ENCODE peak calls at places on chromosomes 4 and X, in six cellular contexts. Q, L, Y, A, K and N are unnamed samples.

GRCh38 chr4:171378323-171378722 is 434.9 kb upstream of the GALNTL6 start:
- DNase-seq in Q (no peak), L (no peak), Y (no peak), A (no peak), K (no peak), N (peak)

GRCh38 chr4:75285837-75286236 is 228.4 kb downstream of the RCHY1 start:
- DNase-seq in Q (no peak), L (no peak), Y (no peak), A (no peak), K (no peak), N (no peak)

GRCh38 chrX:103531002-103531401 is 11.7 kb upstream of the RAB40A start:
- DNase-seq in Q (peak), L (no peak), Y (peak), A (peak), K (no peak), N (peak)

GRCh38 chr4:122458625-122459024 is 2.1 kb upstream of the IL2 start:
- DNase-seq in Q (no peak), L (no peak), Y (peak), A (peak), K (no peak), N (peak)

GRCh38 chr4:159016527-159017137 is 86.2 kb upstream of the RAPGEF2 start:
- DNase-seq in Q (no peak), L (no peak), Y (no peak), A (no peak), K (no peak), N (peak)

GRCh38 chr4:1870578-1871443 is at the start of gene NSD2:
- DNase-seq in Q (peak), L (peak), Y (peak), A (peak), K (peak), N (peak)

GRCh38 chr4:156346959-156347385 is 393.3 kb upstream of the CTSO start:
- DNase-seq in Q (no peak), L (no peak), Y (no peak), A (no peak), K (no peak), N (no peak)

GRCh38 chr4:73589261-73589847 is 30.9 kb downstream of the RASSF6 start:
- DNase-seq in Q (peak), L (no peak), Y (peak), A (peak), K (no peak), N (peak)

GRCh38 chr4:114782842-114783595 is 184.4 kb downstream of the UGT8 start:
- DNase-seq in Q (no peak), L (no peak), Y (no peak), A (no peak), K (no peak), N (no peak)

GRCh38 chr4:159487284-159487747 is 384.4 kb downstream of the RAPGEF2 start:
- DNase-seq in Q (peak), L (no peak), Y (peak), A (peak), K (no peak), N (peak)

GRCh38 chr4:139904406-139904805 is 238.8 kb downstream of the MGST2 start:
- DNase-seq in Q (no peak), L (no peak), Y (no peak), A (no peak), K (no peak), N (no peak)

DNA sequence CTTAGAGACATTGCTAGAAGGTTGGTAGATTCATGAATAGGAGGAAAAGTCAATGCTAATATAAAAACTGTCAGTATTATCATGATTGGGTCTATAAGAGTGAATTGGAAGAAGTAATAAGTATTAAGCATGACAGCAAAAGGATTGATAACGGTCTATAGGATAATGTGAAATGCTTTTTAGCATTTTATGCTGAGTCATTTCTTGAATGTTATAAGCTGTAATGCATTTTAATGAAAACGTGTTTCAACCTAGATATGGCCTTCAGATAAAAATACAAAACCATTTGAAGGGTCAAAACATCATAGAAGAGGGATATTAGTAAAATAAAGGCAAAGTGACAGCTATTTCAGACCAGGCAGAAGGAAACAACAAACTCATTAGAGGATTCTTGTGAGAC is 353.5 kb downstream of the SH2D1A start:
- DNase-seq in Q (no peak), L (no peak), Y (no peak), A (no peak), K (no peak), N (no peak)
- H3K4me3 ChIP-seq in Q (no peak), L (no peak), Y (no peak), A (no peak), K (no peak), N (no peak)

DNA sequence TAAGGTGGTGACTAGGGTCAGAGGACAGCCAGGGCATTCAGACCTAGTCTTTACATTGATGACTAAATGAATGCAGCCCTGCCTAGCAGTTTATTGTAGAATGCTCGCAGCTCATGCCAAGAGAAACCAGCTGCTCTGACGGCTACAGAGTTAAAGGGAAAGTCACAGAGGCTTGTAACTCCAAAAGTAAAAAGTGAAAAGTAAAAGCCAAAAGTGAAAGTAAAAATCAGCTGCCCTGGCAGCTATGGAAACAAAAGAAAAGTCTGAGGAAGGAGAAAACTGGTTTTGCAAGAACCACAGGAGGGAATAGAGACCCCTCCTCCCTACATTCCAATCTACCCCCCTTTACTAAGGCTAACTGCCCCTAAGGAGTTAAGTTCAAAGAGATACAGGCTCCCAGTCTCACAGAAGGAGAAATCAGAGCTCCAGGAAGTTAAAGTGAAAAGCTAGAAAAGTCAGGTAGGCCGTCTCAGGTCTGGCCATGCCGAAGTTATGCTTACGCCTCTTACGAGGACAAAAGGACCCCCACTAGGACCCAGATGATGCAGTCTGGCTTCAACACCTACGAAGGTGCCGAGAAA is 6.0 kb downstream of the GAGE10 start:
- DNase-seq in Q (no peak), L (no peak), Y (peak), A (peak), K (no peak), N (peak)
- H3K4me3 ChIP-seq in Q (peak), L (peak), Y (peak), A (peak), K (peak), N (peak)

GRCh38 chr4:127609484-127609883 is 23.3 kb upstream of the INTU start:
- DNase-seq in Q (no peak), L (no peak), Y (no peak), A (no peak), K (no peak), N (no peak)

GRCh38 chr4:127610488-127610887 is 22.3 kb upstream of the INTU start:
- DNase-seq in Q (no peak), L (no peak), Y (no peak), A (no peak), K (no peak), N (no peak)

GRCh38 chr4:127606823-127607222 is 25.9 kb upstream of the INTU start:
- DNase-seq in Q (no peak), L (no peak), Y (no peak), A (peak), K (no peak), N (peak)

GRCh38 chr4:127601029-127601428 is 31.7 kb upstream of the INTU start:
- DNase-seq in Q (no peak), L (no peak), Y (peak), A (peak), K (no peak), N (peak)

DNA sequence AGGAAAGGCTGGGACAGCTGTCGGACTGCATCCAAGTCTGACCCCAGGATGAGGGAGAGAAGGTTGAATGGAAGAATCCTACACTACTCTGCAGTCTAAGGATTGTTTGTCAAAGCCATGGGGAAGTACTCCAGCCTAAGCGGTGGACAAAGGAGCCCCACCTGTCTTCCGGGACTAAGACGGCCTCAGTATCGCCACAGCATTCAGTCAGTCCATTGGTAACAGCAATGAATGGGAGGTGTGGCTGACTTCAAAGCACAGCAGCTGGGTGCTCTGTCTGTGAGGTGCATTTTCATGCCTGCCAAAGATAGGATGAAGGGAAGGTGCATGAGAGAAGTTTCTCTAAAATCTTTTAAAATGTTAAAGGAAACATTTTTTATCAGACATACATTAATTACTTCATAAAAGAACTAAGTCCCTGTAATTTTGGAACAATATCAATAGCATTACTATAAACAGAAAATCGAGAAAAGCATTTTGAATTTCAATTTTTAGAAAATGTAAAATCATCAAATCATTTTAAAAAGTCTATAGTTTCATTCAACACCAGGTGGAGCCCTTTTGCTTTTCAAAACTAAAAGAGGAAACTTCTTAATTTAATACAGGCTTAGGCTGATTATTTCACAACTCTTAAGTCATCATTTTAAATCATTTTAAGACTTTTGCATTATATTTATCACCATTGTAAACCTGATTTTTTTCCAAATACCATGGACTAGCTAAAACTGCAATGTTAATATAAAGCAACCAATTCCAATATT is 27.6 kb upstream of the INTU start:
- DNase-seq in Q (no peak), L (no peak), Y (peak), A (peak), K (no peak), N (peak)
- H3K4me3 ChIP-seq in Q (no peak), L (no peak), Y (no peak), A (no peak), K (no peak), N (no peak)

GRCh38 chrX:154135458-154136229 is 8.4 kb upstream of the OPN1LW start:
- DNase-seq in Q (no peak), L (no peak), Y (no peak), A (no peak), K (no peak), N (no peak)
- H3K4me3 ChIP-seq in Q (no peak), L (no peak), Y (no peak), A (no peak), K (no peak), N (no peak)

GRCh38 chrX:13662537-13662841 is 9.5 kb downstream of the TCEANC start:
- DNase-seq in Q (no peak), L (no peak), Y (peak), A (peak), K (no peak), N (peak)
- H3K4me3 ChIP-seq in Q (no peak), L (peak), Y (peak), A (peak), K (no peak), N (no peak)